ENCODE peak calls at places on chromosome 1, in ten cellular contexts. N is mesothelial cell of epicardium; Z is NCI-H1092; S is activated CD8-positive, alpha-beta memory T cell treated with anti-CD3 and anti-CD28 coated beads for 4 hours; B is stimulated activated CD4-positive, alpha-beta T cell treated with anti-CD3 and anti-CD28 coated beads, Interleukin-4, amount 100 ng/mL, for 4 hours; Y is EL; M is SW 1271; J is fibroblast of the conjunctiva; T is heart left ventricle; X is neuronal stem cell. D is an unnamed sample.

GRCh38 chr1:156500847-156501686 is 492 bp upstream of the MEF2D start:
- DNase-seq in N (peak), Z (peak), S (peak), B (peak), Y (peak), M (peak), J (peak), T (peak), X (peak), D (peak)

GRCh38 chr1:152029144-152029936 is 7.5 kb downstream of the S100A11 start:
- DNase-seq in N (no peak), Z (no peak), S (no peak), B (no peak), Y (peak), M (no peak), J (peak), T (no peak), X (no peak), D (peak)

GRCh38 chr1:44542415-44543063 is 131.7 kb downstream of the TMEM53 start:
- DNase-seq in N (no peak), Z (no peak), S (no peak), B (no peak), Y (no peak), M (no peak), J (no peak), T (no peak), X (no peak), D (no peak)

GRCh38 chr1:34406377-34406776 is 229.7 kb downstream of the C1orf94 start:
- DNase-seq in N (no peak), Z (no peak), S (no peak), B (no peak), Y (no peak), M (no peak), J (no peak), T (no peak), X (no peak), D (no peak)

GRCh38 chr1:68141801-68142440 is 90.4 kb downstream of the WLS start:
- DNase-seq in N (no peak), Z (no peak), S (no peak), B (no peak), Y (no peak), M (no peak), J (no peak), T (no peak), X (no peak), D (no peak)

GRCh38 chr1:27044613-27045091 is 32.0 kb upstream of the TENT5B start:
- DNase-seq in N (peak), Z (peak), S (peak), B (peak), Y (peak), M (no peak), J (peak), T (peak), X (peak), D (peak)

GRCh38 chr1:10737268-10737624 is 59.2 kb downstream of the CASZ1 start:
- DNase-seq in N (no peak), Z (peak), S (no peak), B (no peak), Y (no peak), M (no peak), J (no peak), T (peak), X (no peak), D (no peak)

GRCh38 chr1:173862769-173863223 is 5.0 kb downstream of the GAS5 start:
- DNase-seq in N (no peak), Z (no peak), S (no peak), B (no peak), Y (peak), M (no peak), J (no peak), T (no peak), X (no peak), D (no peak)

GRCh38 chr1:94044290-94044790 is 76.6 kb downstream of the ABCA4 start:
- DNase-seq in N (no peak), Z (no peak), S (no peak), B (no peak), Y (no peak), M (no peak), J (no peak), T (peak), X (no peak), D (no peak)

GRCh38 chr1:211259596-211260126 is 495 bp downstream of the RCOR3 start:
- DNase-seq in N (no peak), Z (peak), S (peak), B (no peak), Y (no peak), M (no peak), J (peak), T (peak), X (no peak), D (no peak)

GRCh38 chr1:43858324-43858723 is 75.3 kb upstream of the ARTN start:
- DNase-seq in N (peak), Z (no peak), S (no peak), B (no peak), Y (peak), M (no peak), J (peak), T (no peak), X (peak), D (peak)

GRCh38 chr1:59026472-59026948 is 242.7 kb upstream of the JUN start:
- DNase-seq in N (no peak), Z (no peak), S (no peak), B (no peak), Y (peak), M (no peak), J (peak), T (no peak), X (no peak), D (no peak)

GRCh38 chr1:112715264-112716053 is at the start of gene PPM1J:
- DNase-seq in N (peak), Z (no peak), S (peak), B (peak), Y (peak), M (peak), J (peak), T (peak), X (peak), D (peak)

GRCh38 chr1:169483500-169483966 is 2.2 kb downstream of the SLC19A2 start:
- DNase-seq in N (no peak), Z (no peak), S (no peak), B (no peak), Y (no peak), M (no peak), J (peak), T (peak), X (no peak), D (no peak)